ENCODE peak calls at places on chromosome 21, in ten cellular contexts. R, X, V, H, W, C, O, U, S and N are unnamed samples.

GRCh38 chr21:40714516-40714915 is 132.4 kb downstream of the DSCAM start:
- DNase-seq in R (no peak), X (no peak), V (no peak), H (no peak), W (no peak), C (no peak), O (no peak), U (no peak), S (no peak), N (no peak)

GRCh38 chr21:42111470-42111743 is 40.3 kb downstream of the UMODL1 start:
- DNase-seq in R (no peak), X (no peak), V (no peak), H (no peak), W (no peak), C (no peak), O (no peak), U (no peak), S (no peak), N (no peak)

GRCh38 chr21:19684328-19684727 is 1280.7 kb upstream of the TMPRSS15 start:
- DNase-seq in R (no peak), X (no peak), V (no peak), H (no peak), W (no peak), C (no peak), O (no peak), U (no peak), S (no peak), N (no peak)

GRCh38 chr21:40681164-40681859 is 165.6 kb downstream of the DSCAM start:
- DNase-seq in R (no peak), X (no peak), V (no peak), H (no peak), W (no peak), C (no peak), O (no peak), U (no peak), S (no peak), N (no peak)

GRCh38 chr21:21968810-21969588 is 970.8 kb downstream of the NCAM2 start:
- DNase-seq in R (no peak), X (no peak), V (no peak), H (no peak), W (no peak), C (no peak), O (no peak), U (no peak), S (no peak), N (no peak)

GRCh38 chr21:42547001-42547905 is 33.6 kb downstream of the SLC37A1 start:
- DNase-seq in R (no peak), X (no peak), V (no peak), H (no peak), W (no peak), C (no peak), O (no peak), U (no peak), S (no peak), N (no peak)

GRCh38 chr21:39579734-39580332 is 32.9 kb upstream of the B3GALT5 start:
- DNase-seq in R (no peak), X (no peak), V (no peak), H (no peak), W (no peak), C (no peak), O (no peak), U (no peak), S (no peak), N (no peak)

GRCh38 chr21:37061926-37062591 is 10.8 kb downstream of the PIGP start:
- DNase-seq in R (no peak), X (no peak), V (peak), H (peak), W (no peak), C (peak), O (no peak), U (no peak), S (no peak), N (no peak)

GRCh38 chr21:36859744-36860501 is 106.5 kb downstream of the HLCS start:
- DNase-seq in R (no peak), X (peak), V (peak), H (peak), W (peak), C (peak), O (peak), U (no peak), S (peak), N (no peak)

GRCh38 chr21:45537746-45538291 is 4.4 kb downstream of the SLC19A1 start:
- DNase-seq in R (no peak), X (no peak), V (no peak), H (no peak), W (no peak), C (no peak), O (no peak), U (no peak), S (no peak), N (no peak)

GRCh38 chr21:45299864-45300785 is 12.4 kb upstream of the POFUT2 start:
- DNase-seq in R (no peak), X (no peak), V (no peak), H (peak), W (no peak), C (no peak), O (no peak), U (no peak), S (peak), N (no peak)

GRCh38 chr21:45970674-45971486 is 10.7 kb upstream of the COL6A1 start:
- DNase-seq in R (no peak), X (peak), V (no peak), H (peak), W (peak), C (peak), O (no peak), U (peak), S (peak), N (peak)

GRCh38 chr21:15964181-15964855 is 234.5 kb downstream of the USP25 start:
- DNase-seq in R (no peak), X (no peak), V (peak), H (no peak), W (peak), C (no peak), O (no peak), U (no peak), S (no peak), N (no peak)

GRCh38 chr21:36699546-36700294 is 805 bp downstream of the SIM2 start:
- DNase-seq in R (no peak), X (no peak), V (no peak), H (no peak), W (no peak), C (no peak), O (no peak), U (no peak), S (no peak), N (peak)

GRCh38 chr21:46599251-46599572 is 5.7 kb downstream of the S100B start:
- DNase-seq in R (no peak), X (no peak), V (peak), H (peak), W (no peak), C (no peak), O (no peak), U (no peak), S (peak), N (peak)

GRCh38 chr21:15051652-15052554 is 12.9 kb downstream of the NRIP1 start:
- DNase-seq in R (no peak), X (no peak), V (peak), H (no peak), W (peak), C (no peak), O (no peak), U (no peak), S (peak), N (peak)

GRCh38 chr21:16108561-16109070 is 378.8 kb downstream of the USP25 start:
- DNase-seq in R (no peak), X (no peak), V (no peak), H (no peak), W (no peak), C (no peak), O (no peak), U (no peak), S (no peak), N (no peak)

GRCh38 chr21:16020878-16021277 is 291.1 kb downstream of the USP25 start:
- DNase-seq in R (no peak), X (no peak), V (no peak), H (no peak), W (no peak), C (no peak), O (no peak), U (no peak), S (no peak), N (no peak)

GRCh38 chr21:35942211-35943144 is 117.8 kb downstream of the SETD4 start:
- DNase-seq in R (no peak), X (no peak), V (no peak), H (no peak), W (no peak), C (peak), O (no peak), U (no peak), S (no peak), N (no peak)

GRCh38 chr21:21045538-21045937 is 47.3 kb downstream of the NCAM2 start:
- DNase-seq in R (no peak), X (no peak), V (peak), H (no peak), W (no peak), C (no peak), O (no peak), U (no peak), S (peak), N (no peak)

GRCh38 chr21:38503588-38503987 is 5.3 kb upstream of the ERG start:
- DNase-seq in R (no peak), X (no peak), V (peak), H (no peak), W (peak), C (no peak), O (no peak), U (no peak), S (peak), N (no peak)

GRCh38 chr21:41752231-41752681 is 14.6 kb downstream of the RIPK4 start:
- DNase-seq in R (no peak), X (no peak), V (peak), H (no peak), W (peak), C (no peak), O (no peak), U (no peak), S (peak), N (no peak)

GRCh38 chr21:37974081-37974480 is 57.8 kb upstream of the KCNJ6 start:
- DNase-seq in R (no peak), X (no peak), V (peak), H (no peak), W (peak), C (no peak), O (no peak), U (no peak), S (peak), N (no peak)

GRCh38 chr21:42777757-42778344 is 101.5 kb downstream of the WDR4 start:
- DNase-seq in R (peak), X (no peak), V (no peak), H (no peak), W (no peak), C (no peak), O (no peak), U (no peak), S (no peak), N (no peak)

GRCh38 chr21:36079010-36079649 is 9.3 kb downstream of the CBR1 start:
- DNase-seq in R (no peak), X (no peak), V (no peak), H (no peak), W (no peak), C (no peak), O (no peak), U (no peak), S (no peak), N (no peak)

GRCh38 chr21:45999581-46000181 is 18.1 kb downstream of the COL6A1 start:
- DNase-seq in R (no peak), X (no peak), V (no peak), H (no peak), W (no peak), C (no peak), O (no peak), U (no peak), S (no peak), N (no peak)

GRCh38 chr21:37828515-37828914 is 87.7 kb downstream of the KCNJ6 start:
- DNase-seq in R (no peak), X (no peak), V (no peak), H (no peak), W (no peak), C (no peak), O (no peak), U (no peak), S (no peak), N (no peak)

GRCh38 chr21:14223365-14223764 is 7.4 kb downstream of the RBM11 start:
- DNase-seq in R (no peak), X (no peak), V (no peak), H (no peak), W (no peak), C (no peak), O (no peak), U (no peak), S (no peak), N (no peak)

GRCh38 chr21:38123626-38124025 is 133.2 kb upstream of the KCNJ15 start:
- DNase-seq in R (no peak), X (no peak), V (no peak), H (no peak), W (no peak), C (no peak), O (no peak), U (no peak), S (no peak), N (no peak)

GRCh38 chr21:45695086-45695485 is 51.6 kb downstream of the PCBP3 start:
- DNase-seq in R (no peak), X (no peak), V (no peak), H (no peak), W (no peak), C (no peak), O (no peak), U (no peak), S (no peak), N (no peak)

GRCh38 chr21:31397515-31397926 is 53.5 kb upstream of the TIAM1 start:
- DNase-seq in R (no peak), X (no peak), V (no peak), H (no peak), W (no peak), C (peak), O (no peak), U (no peak), S (no peak), N (no peak)

GRCh38 chr21:46477765-46478164 is 19.1 kb downstream of the DIP2A start:
- DNase-seq in R (no peak), X (no peak), V (peak), H (no peak), W (peak), C (no peak), O (no peak), U (no peak), S (peak), N (no peak)

GRCh38 chr21:45531393-45532215 is 10.6 kb downstream of the SLC19A1 start:
- DNase-seq in R (no peak), X (no peak), V (no peak), H (no peak), W (no peak), C (no peak), O (no peak), U (no peak), S (no peak), N (no peak)

GRCh38 chr21:17611414-17612022 is 1.2 kb downstream of the BTG3 start:
- DNase-seq in R (peak), X (peak), V (peak), H (peak), W (peak), C (peak), O (peak), U (peak), S (peak), N (peak)

GRCh38 chr21:15063821-15064575 is 802 bp downstream of the NRIP1 start:
- DNase-seq in R (no peak), X (peak), V (no peak), H (no peak), W (peak), C (no peak), O (no peak), U (peak), S (no peak), N (no peak)

DNA sequence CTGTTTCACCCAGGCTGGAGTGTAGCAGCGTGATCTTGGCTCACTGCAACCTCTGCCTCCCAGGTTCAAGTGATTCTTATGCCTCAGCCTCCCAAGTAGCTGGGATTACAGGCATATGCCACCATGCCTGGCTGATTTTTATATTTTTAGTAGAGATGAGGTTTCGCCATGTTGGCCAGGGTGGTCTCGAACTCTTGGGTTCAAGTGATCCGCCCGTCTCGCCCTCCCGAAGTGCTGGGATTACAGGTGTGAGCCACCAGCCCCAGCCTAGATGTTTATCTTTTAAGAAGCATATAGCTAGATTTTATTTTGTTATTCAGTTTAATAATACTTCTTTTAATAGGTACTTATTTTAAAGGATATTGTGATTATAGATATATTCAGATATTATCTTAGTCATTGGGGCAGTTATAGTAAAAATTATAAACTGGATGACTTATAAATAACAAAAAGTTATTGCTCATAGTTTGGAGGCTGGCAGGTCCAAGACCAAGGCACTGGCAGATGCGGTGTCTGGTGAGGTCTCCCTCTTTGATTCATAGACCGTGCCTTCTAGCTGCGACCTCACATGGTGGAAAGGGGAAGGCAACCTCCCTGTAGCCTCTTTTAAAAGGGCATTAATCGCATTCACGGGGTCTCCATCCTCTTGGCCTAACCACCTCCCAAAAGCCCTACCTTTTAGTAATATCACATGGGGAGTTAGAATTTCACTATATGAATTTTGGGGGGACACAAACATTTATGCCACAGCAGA is 3.1 kb upstream of the KCNE2 start:
- DNase-seq in R (no peak), X (no peak), V (no peak), H (no peak), W (no peak), C (peak), O (no peak), U (no peak), S (no peak), N (no peak)
- TF ChIP-seq CTCF in R (no peak), X (no peak), V (no peak), H (no peak), W (no peak), C (peak), O (no peak), U (no peak), S (no peak), N (no peak)

GRCh38 chr21:26003428-26003827 is 167.1 kb downstream of the APP start:
- DNase-seq in R (no peak), X (no peak), V (no peak), H (no peak), W (no peak), C (no peak), O (no peak), U (no peak), S (no peak), N (no peak)

GRCh38 chr21:25997788-25998611 is 172.6 kb downstream of the APP start:
- DNase-seq in R (no peak), X (no peak), V (no peak), H (no peak), W (no peak), C (no peak), O (no peak), U (peak), S (no peak), N (no peak)

GRCh38 chr21:26005464-26005863 is 165.1 kb downstream of the APP start:
- DNase-seq in R (no peak), X (no peak), V (no peak), H (no peak), W (no peak), C (no peak), O (no peak), U (no peak), S (no peak), N (no peak)

GRCh38 chr21:25999935-26000582 is 170.5 kb downstream of the APP start:
- DNase-seq in R (no peak), X (no peak), V (no peak), H (no peak), W (no peak), C (no peak), O (no peak), U (no peak), S (no peak), N (no peak)

DNA sequence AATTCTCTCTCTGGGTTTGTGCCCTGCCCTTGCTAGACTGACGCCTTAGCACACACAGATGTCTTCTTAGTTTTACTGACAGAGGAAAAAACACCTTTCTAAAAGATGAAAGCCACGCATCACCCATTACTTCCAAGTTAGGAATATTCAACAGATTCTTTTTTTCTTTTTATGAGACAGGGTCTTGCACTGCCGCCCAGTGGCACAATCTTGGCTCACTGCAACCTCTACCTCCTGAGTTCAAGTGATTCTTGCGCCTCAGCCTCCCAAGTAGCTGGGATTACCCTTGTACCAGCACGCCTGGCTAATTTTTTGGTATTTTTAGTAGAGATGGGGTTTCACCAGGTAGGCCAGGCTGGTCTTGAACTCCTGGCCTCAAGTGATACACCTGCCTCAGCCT is 169.2 kb downstream of the APP start:
- DNase-seq in R (no peak), X (no peak), V (no peak), H (no peak), W (no peak), C (peak), O (no peak), U (no peak), S (no peak), N (no peak)
- TF ChIP-seq CTCF in R (no peak), X (no peak), V (no peak), H (no peak), W (no peak), C (peak), O (no peak), U (no peak), S (no peak), N (no peak)

GRCh38 chr21:44298301-44298700 is 1.6 kb upstream of the PFKL start:
- DNase-seq in R (no peak), X (no peak), V (no peak), H (no peak), W (no peak), C (peak), O (no peak), U (no peak), S (peak), N (no peak)
- TF ChIP-seq CTCF in R (peak), X (no peak), V (peak), H (no peak), W (no peak), C (peak), O (no peak), U (no peak), S (peak), N (peak)

GRCh38 chr21:32562915-32563314 is 22.4 kb downstream of the TCP10L start:
- DNase-seq in R (no peak), X (no peak), V (no peak), H (no peak), W (no peak), C (no peak), O (no peak), U (no peak), S (no peak), N (no peak)

GRCh38 chr21:32560896-32561295 is 24.4 kb downstream of the TCP10L start:
- DNase-seq in R (no peak), X (no peak), V (no peak), H (no peak), W (no peak), C (no peak), O (no peak), U (no peak), S (no peak), N (no peak)

GRCh38 chr21:32559004-32559610 is 26.2 kb downstream of the TCP10L start:
- DNase-seq in R (no peak), X (no peak), V (no peak), H (no peak), W (no peak), C (no peak), O (no peak), U (no peak), S (no peak), N (no peak)

GRCh38 chr21:32565856-32566465 is 19.4 kb downstream of the TCP10L start:
- DNase-seq in R (no peak), X (no peak), V (peak), H (no peak), W (no peak), C (no peak), O (no peak), U (no peak), S (peak), N (no peak)

GRCh38 chr21:32562426-32562825 is 22.9 kb downstream of the TCP10L start:
- DNase-seq in R (no peak), X (no peak), V (peak), H (peak), W (no peak), C (no peak), O (no peak), U (no peak), S (peak), N (no peak)
- TF ChIP-seq CTCF in R (no peak), X (no peak), V (peak), H (no peak), W (peak), C (no peak), O (peak), U (peak), S (peak), N (no peak)